ENCODE peak calls at places on chromosome 12, in ten cellular contexts. X is lung; D is mesendoderm; C is lower lobe of right lung; P is body of pancreas; H is HAP-1; L is CD8-positive, alpha-beta memory T cell; M is GM23248; J is CD8-positive, alpha-beta T cell; Q is GM12878. S is an unnamed sample. For H3K4me1 and H3K36me3, the result is how much of the 10 kb centered on the place peaks cover.

GRCh38 chr12:54054442-54055332 is 1.1 kb downstream of the HOXC4 start:
- DNase-seq in X (no peak), D (no peak), C (no peak), P (no peak), H (peak), L (no peak), M (peak), J (no peak), Q (no peak), S (no peak)

GRCh38 chr12:106780010-106780625 is 5.6 kb downstream of the RIC8B start:
- DNase-seq in X (no peak), D (peak), C (no peak), P (no peak), H (no peak), L (no peak), M (peak), J (no peak), Q (no peak), S (no peak)

GRCh38 chr12:1846421-1847405 is 26.3 kb downstream of the LRTM2 start:
- DNase-seq in X (no peak), D (no peak), C (no peak), P (no peak), H (no peak), L (no peak), M (no peak), J (no peak), Q (no peak), S (no peak)

GRCh38 chr12:124971603-124972002 is 17.3 kb downstream of the DHX37 start:
- DNase-seq in X (no peak), D (no peak), C (no peak), P (no peak), H (no peak), L (no peak), M (no peak), J (no peak), Q (no peak), S (no peak)

GRCh38 chr12:2624543-2625266 is 170.1 kb upstream of the FKBP4 start:
- DNase-seq in X (no peak), D (peak), C (no peak), P (no peak), H (peak), L (no peak), M (peak), J (no peak), Q (no peak), S (no peak)

GRCh38 chr12:1500095-1500801 is 94.1 kb downstream of the FBXL14 start:
- DNase-seq in X (no peak), D (peak), C (no peak), P (no peak), H (no peak), L (no peak), M (peak), J (no peak), Q (no peak), S (no peak)

GRCh38 chr12:48235796-48236333 is 32.8 kb upstream of the OR10AD1 start:
- DNase-seq in X (no peak), D (no peak), C (no peak), P (no peak), H (no peak), L (no peak), M (no peak), J (no peak), Q (no peak), S (no peak)

GRCh38 chr12:104478396-104479140 is 21.8 kb downstream of the CHST11 start:
- DNase-seq in X (no peak), D (no peak), C (peak), P (no peak), H (no peak), L (no peak), M (no peak), J (no peak), Q (peak), S (no peak)

GRCh38 chr12:117013726-117014125 is 85.5 kb downstream of the TESC start:
- DNase-seq in X (no peak), D (no peak), C (no peak), P (no peak), H (no peak), L (no peak), M (peak), J (no peak), Q (no peak), S (no peak)

GRCh38 chr12:124844411-124845397 is 19.0 kb downstream of the SCARB1 start:
- DNase-seq in X (no peak), D (no peak), C (no peak), P (no peak), H (no peak), L (no peak), M (no peak), J (no peak), Q (no peak), S (no peak)

GRCh38 chr12:54603173-54603814 is 14.8 kb upstream of the PPP1R1A start:
- DNase-seq in X (peak), D (peak), C (peak), P (peak), H (peak), L (peak), M (peak), J (peak), Q (peak), S (peak)

GRCh38 chr12:48973992-48974673 is 2.6 kb upstream of the WNT10B start:
- DNase-seq in X (no peak), D (no peak), C (peak), P (peak), H (no peak), L (no peak), M (peak), J (peak), Q (no peak), S (no peak)

GRCh38 chr12:90630006-90630405 is 325.0 kb downstream of the CCER1 start:
- DNase-seq in X (no peak), D (no peak), C (no peak), P (no peak), H (no peak), L (no peak), M (no peak), J (no peak), Q (no peak), S (no peak)

GRCh38 chr12:31214626-31215520 is 111.1 kb downstream of the SINHCAF start:
- DNase-seq in X (no peak), D (no peak), C (no peak), P (no peak), H (no peak), L (no peak), M (no peak), J (no peak), Q (no peak), S (no peak)

GRCh38 chr12:2535583-2536187 is 259.1 kb upstream of the FKBP4 start:
- DNase-seq in X (no peak), D (no peak), C (no peak), P (no peak), H (no peak), L (no peak), M (peak), J (no peak), Q (no peak), S (no peak)

GRCh38 chr12:56721721-56722120 is 3.4 kb downstream of the NACA start:
- DNase-seq in X (no peak), D (no peak), C (no peak), P (no peak), H (no peak), L (no peak), M (no peak), J (no peak), Q (no peak), S (no peak)
- H3K4me1 ChIP-seq in X (under half), D (under half), C (half or more), P (half or more), H (under half), L (half or more), M (under half), J (half or more), Q (under half), S (under half)

GRCh38 chr12:4293942-4294505 is 20.5 kb downstream of the CCND2 start:
- DNase-seq in X (no peak), D (no peak), C (no peak), P (no peak), H (no peak), L (peak), M (no peak), J (no peak), Q (no peak), S (no peak)

GRCh38 chr12:4293299-4293941 is 19.9 kb downstream of the CCND2 start:
- DNase-seq in X (no peak), D (no peak), C (no peak), P (no peak), H (no peak), L (no peak), M (no peak), J (no peak), Q (no peak), S (no peak)

GRCh38 chr12:4289334-4289878 is 15.8 kb downstream of the CCND2 start:
- DNase-seq in X (no peak), D (no peak), C (no peak), P (no peak), H (no peak), L (no peak), M (no peak), J (no peak), Q (no peak), S (no peak)

GRCh38 chr12:4290011-4290790 is 16.6 kb downstream of the CCND2 start:
- DNase-seq in X (no peak), D (no peak), C (no peak), P (no peak), H (no peak), L (no peak), M (no peak), J (no peak), Q (no peak), S (no peak)

GRCh38 chr12:4292266-4293063 is 18.9 kb downstream of the CCND2 start:
- DNase-seq in X (no peak), D (no peak), C (no peak), P (no peak), H (no peak), L (no peak), M (no peak), J (no peak), Q (no peak), S (no peak)
- H3K36me3 ChIP-seq in X (under half), D (under half), C (half or more), P (under half), H (under half), L (half or more), M (under half), J (half or more), Q (under half), S (under half)

DNA sequence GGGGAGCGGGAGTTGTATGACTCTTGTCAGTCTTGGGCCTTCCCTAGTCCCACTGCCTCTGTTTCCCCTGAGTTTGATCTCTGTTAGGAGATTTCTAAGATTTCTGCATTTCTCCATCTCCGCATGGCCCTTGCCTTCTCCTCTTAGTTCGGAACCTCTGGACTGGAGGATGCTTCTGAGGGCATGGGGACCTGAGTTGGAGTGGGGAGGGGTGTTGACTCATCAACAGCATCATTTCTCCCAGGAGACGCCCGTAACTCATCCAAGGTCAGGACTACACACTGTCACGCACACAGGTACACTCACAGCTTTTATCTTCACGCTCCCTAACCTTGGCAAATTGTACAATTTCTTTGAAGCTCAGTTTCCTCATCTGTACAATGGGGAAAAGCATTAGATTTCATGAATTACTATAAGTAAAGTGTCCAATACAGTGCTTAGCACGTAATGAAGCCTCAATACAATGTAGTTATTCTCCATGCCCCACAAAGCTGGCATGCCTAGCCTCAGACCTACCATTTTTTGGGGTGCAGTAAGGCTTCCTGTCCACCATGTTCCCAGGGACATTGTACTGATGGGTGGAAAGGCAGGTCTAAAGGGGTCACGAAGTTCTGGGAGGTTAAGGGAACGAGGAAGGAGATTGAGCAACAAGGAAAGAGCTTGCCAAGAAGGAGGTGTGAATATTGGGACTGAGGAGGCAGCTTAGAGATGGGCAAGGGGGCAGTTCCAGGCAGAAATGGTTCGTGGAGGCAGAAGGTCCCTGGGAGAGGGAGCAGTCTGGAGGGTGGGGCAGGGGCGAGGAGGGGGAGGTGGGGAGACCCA is 600 bp upstream of the LAG3 start:
- DNase-seq in X (no peak), D (no peak), C (no peak), P (no peak), H (no peak), L (no peak), M (no peak), J (no peak), Q (no peak), S (no peak)
- H3K4me1 ChIP-seq in X (under half), D (under half), C (under half), P (under half), H (under half), L (half or more), M (under half), J (under half), Q (under half), S (under half)

GRCh38 chr12:8722286-8722685 is 24.5 kb downstream of the RIMKLB start:
- DNase-seq in X (no peak), D (no peak), C (no peak), P (no peak), H (peak), L (no peak), M (no peak), J (no peak), Q (no peak), S (no peak)
- H3K36me3 ChIP-seq in X (under half), D (under half), C (under half), P (under half), H (under half), L (under half), M (under half), J (under half), Q (under half), S (under half)

S was measured in thoracic aorta.